ENCODE peak calls at places on chromosomes 7 and 10, in eight cellular contexts. D, O, C, F, E, W, B and M are unnamed samples.

GRCh38 chr7:68245688-68246087 is 1249.1 kb downstream of the TYW1 start:
- DNase-seq in D (no peak), O (peak; percentile 88), C (no peak), F (no peak), E (peak; percentile 38), W (no peak), B (no peak), M (peak; percentile 16)

GRCh38 chr10:46787321-46787615 is 124.0 kb upstream of the PTPN20 start:
- DNase-seq in D (peak; percentile 0), O (peak; percentile 70), C (peak; percentile 32), F (peak; percentile 19), E (peak; percentile 78), W (no peak), B (peak; percentile 34), M (peak; percentile 51)

GRCh38 chr7:92319243-92319642 is 73.5 kb downstream of the ANKIB1 start:
- DNase-seq in D (no peak), O (no peak), C (no peak), F (no peak), E (no peak), W (no peak), B (no peak), M (no peak)

GRCh38 chr7:8564296-8564695 is 130.9 kb downstream of the NXPH1 start:
- DNase-seq in D (no peak), O (no peak), C (no peak), F (no peak), E (no peak), W (no peak), B (no peak), M (no peak)

GRCh38 chr7:29805031-29805430 is 1.3 kb upstream of the WIPF3 start:
- DNase-seq in D (no peak), O (no peak), C (no peak), F (no peak), E (no peak), W (no peak), B (no peak), M (no peak)

GRCh38 chr7:108094933-108095710 is 35.0 kb downstream of the LAMB4 start:
- DNase-seq in D (peak; percentile 50), O (peak; percentile 96), C (peak; percentile 84), F (peak; percentile 8), E (peak; percentile 84), W (no peak), B (no peak), M (peak; percentile 93)

GRCh38 chr10:109126541-109126940 is 796.8 kb downstream of the XPNPEP1 start:
- DNase-seq in D (no peak), O (no peak), C (no peak), F (no peak), E (no peak), W (no peak), B (no peak), M (no peak)

GRCh38 chr10:114551310-114551972 is 106.6 kb downstream of the ABLIM1 start:
- DNase-seq in D (no peak), O (peak; percentile 46), C (peak; percentile 66), F (no peak), E (no peak), W (no peak), B (no peak), M (no peak)

GRCh38 chr7:22859676-22860290 is 37.1 kb upstream of the TOMM7 start:
- DNase-seq in D (no peak), O (peak; percentile 80), C (no peak), F (no peak), E (no peak), W (no peak), B (no peak), M (no peak)

GRCh38 chr10:117217196-117217761 is 20.0 kb downstream of the KCNK18 start:
- DNase-seq in D (peak; percentile 36), O (peak; percentile 3), C (peak; percentile 26), F (no peak), E (no peak), W (no peak), B (no peak), M (no peak)

GRCh38 chr10:12902135-12902572 is 99.4 kb downstream of the CCDC3 start:
- DNase-seq in D (peak; percentile 63), O (peak; percentile 47), C (peak; percentile 46), F (peak; percentile 68), E (peak; percentile 84), W (peak; percentile 54), B (no peak), M (no peak)

GRCh38 chr7:41117431-41117830 is 585.5 kb downstream of the INHBA start:
- DNase-seq in D (no peak), O (no peak), C (no peak), F (no peak), E (no peak), W (no peak), B (no peak), M (no peak)

GRCh38 chr10:47079177-47079580 is 168.0 kb downstream of the PTPN20 start:
- DNase-seq in D (no peak), O (peak; percentile 31), C (no peak), F (no peak), E (peak; percentile 36), W (no peak), B (no peak), M (no peak)

GRCh38 chr7:47283497-47284131 is 298.3 kb downstream of the TNS3 start:
- DNase-seq in D (peak; percentile 63), O (no peak), C (no peak), F (no peak), E (no peak), W (no peak), B (peak; percentile 82), M (peak; percentile 84)

GRCh38 chr10:33571616-33572015 is 237.1 kb upstream of the NRP1 start:
- DNase-seq in D (no peak), O (peak; percentile 54), C (no peak), F (no peak), E (peak; percentile 4), W (no peak), B (no peak), M (peak; percentile 71)

GRCh38 chr10:11876805-11877395 is 53.7 kb downstream of the PROSER2 start:
- DNase-seq in D (no peak), O (no peak), C (no peak), F (no peak), E (no peak), W (no peak), B (no peak), M (no peak)

DNA sequence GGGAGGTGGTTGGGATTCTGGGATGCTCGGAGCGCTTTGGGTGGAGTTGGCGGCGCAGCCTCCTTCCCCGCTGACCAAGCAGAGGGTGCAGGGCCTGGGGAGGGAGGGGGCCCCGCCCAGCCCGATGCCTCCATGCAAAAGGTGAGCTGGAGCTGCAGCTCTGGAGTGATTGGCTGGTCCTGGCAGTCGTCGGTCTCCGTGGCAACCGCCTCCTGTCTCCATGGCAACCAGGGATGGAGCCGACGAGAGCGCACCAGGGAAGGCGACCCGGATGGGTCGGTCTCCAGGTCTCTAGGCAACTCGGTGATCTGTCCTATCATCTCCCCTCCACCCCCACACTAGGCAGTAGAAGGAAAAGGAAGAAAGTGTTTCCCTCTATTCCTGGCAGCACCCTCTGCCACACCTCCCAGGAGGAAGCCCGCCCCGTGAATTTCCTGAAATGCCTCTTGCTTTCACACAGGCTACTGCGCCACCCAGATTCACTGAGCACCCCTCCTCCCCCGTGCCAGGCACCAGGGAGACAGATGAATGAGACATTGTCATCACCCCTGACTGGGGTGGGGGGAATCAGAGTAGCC is 634 bp upstream of the NACAD start:
- DNase-seq in D (peak; percentile 58), O (peak; percentile 58), C (peak; percentile 43), F (no peak), E (peak; percentile 65), W (peak; percentile 98), B (peak; percentile 88), M (no peak)
- H3K4me3 ChIP-seq in D (peak overlapping the region; percentile 45), O (peak overlapping the region; percentile 69), C (peak overlapping the region; percentile 50), F (no peak overlapping the region), E (peak overlapping the region; percentile 73), W (peak overlapping the region; percentile 91), B (peak overlapping the region; percentile 55), M (peak overlapping the region; percentile 49)

GRCh38 chr10:99834410-99834809 is 52.0 kb downstream of the ABCC2 start:
- DNase-seq in D (peak; percentile 92), O (peak; percentile 69), C (no peak), F (no peak), E (peak; percentile 42), W (no peak), B (no peak), M (no peak)
- H3K4me3 ChIP-seq in D (no peak overlapping the region), O (no peak overlapping the region), C (no peak overlapping the region), F (no peak overlapping the region), E (no peak overlapping the region), W (no peak overlapping the region), B (no peak overlapping the region), M (no peak overlapping the region)

DNA sequence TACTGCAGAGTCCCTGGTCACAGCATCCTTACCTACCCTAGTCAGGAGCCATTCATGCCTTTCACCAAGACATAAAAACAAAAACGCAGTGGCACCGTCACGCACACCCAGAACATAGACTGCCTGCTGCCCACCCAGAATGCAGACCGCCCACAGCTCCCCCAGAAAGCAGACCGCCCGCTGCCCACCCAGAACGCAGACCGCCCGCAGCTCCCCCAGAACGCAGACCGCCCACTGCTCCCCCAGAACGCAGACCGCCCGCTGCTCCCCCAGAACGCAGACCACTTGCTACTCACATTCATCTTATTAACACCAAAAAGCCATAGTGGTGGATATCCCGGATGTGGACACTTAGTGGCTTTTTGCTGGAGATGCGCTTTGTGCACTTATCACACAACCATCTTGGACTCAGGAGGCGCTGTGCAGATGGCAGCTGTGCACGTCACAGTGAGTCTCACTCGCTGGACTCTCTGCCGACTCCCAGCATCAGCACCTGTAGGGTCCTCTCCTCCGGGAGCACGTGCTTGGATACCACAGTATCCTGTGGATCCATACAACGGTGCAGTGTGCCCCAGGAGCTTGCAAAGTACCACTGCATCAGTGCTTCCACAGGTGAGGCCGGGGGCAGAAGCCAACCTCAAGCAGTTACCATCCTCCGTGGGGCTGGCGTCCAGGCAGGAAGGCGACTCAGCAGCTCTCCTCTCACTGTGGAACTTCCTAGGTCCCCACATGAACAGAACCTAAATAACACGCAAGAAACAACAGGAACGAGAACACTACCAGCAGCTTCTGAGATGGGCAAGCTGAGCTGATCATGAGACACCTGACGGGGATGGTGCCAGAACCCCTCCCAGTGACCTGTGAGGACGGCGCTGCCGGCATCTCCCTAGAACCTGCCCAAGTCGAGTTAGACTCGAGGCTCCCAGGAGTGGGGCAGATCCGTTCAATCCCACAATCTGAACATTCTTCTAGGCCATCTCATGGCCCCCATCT is 161.0 kb downstream of the DIP2C start:
- DNase-seq in D (no peak), O (no peak), C (no peak), F (no peak), E (no peak), W (peak; percentile 24), B (peak; percentile 46), M (no peak)
- H3K4me3 ChIP-seq in D (no peak overlapping the region), O (no peak overlapping the region), C (no peak overlapping the region), F (no peak overlapping the region), E (no peak overlapping the region), W (no peak overlapping the region), B (no peak overlapping the region), M (no peak overlapping the region)

GRCh38 chr10:93445978-93446720 is 36.0 kb downstream of the MYOF start:
- DNase-seq in D (no peak), O (no peak), C (no peak), F (no peak), E (no peak), W (no peak), B (no peak), M (no peak)

GRCh38 chr10:93447970-93448369 is 34.2 kb downstream of the MYOF start:
- DNase-seq in D (no peak), O (no peak), C (no peak), F (no peak), E (no peak), W (no peak), B (no peak), M (no peak)

GRCh38 chr10:93447019-93447418 is 35.1 kb downstream of the MYOF start:
- DNase-seq in D (no peak), O (no peak), C (no peak), F (no peak), E (no peak), W (no peak), B (no peak), M (no peak)

GRCh38 chr10:93440591-93441012 is 41.5 kb downstream of the MYOF start:
- DNase-seq in D (no peak), O (peak; percentile 51), C (no peak), F (no peak), E (peak; percentile 77), W (no peak), B (no peak), M (no peak)

GRCh38 chr10:93445097-93445960 is 36.8 kb downstream of the MYOF start:
- DNase-seq in D (peak; percentile 96), O (peak; percentile 99), C (peak; percentile 97), F (peak; percentile 14), E (peak; percentile 98), W (peak; percentile 58), B (peak; percentile 98), M (peak; percentile 94)
- H3K4me3 ChIP-seq in D (no peak overlapping the region), O (no peak overlapping the region), C (no peak overlapping the region), F (no peak overlapping the region), E (peak overlapping the region; percentile 22), W (no peak overlapping the region), B (no peak overlapping the region), M (no peak overlapping the region)